ENCODE peak calls at places on chromosomes 2 and 18, in five cellular contexts. One of them, this sample, is unnamed. For H3K4me1, the result is how much of the 10 kb centered on the place peaks cover.

GRCh38 chr2:197293252-197294007 is 17.1 kb downstream of the ANKRD44 start:
- DNase-seq in ovary: no peak
- DNase-seq in suprapubic skin: no peak
- DNase-seq in heart left ventricle: no peak
- DNase-seq in A549: no peak
- DNase-seq in this sample: no peak

GRCh38 chr18:61703508-61703907 is 189.3 kb downstream of the RNF152 start:
- DNase-seq in suprapubic skin: no peak
- DNase-seq in heart left ventricle: no peak
- DNase-seq in A549: no peak
- DNase-seq in ovary: no peak
- DNase-seq in this sample: no peak

GRCh38 chr18:59571953-59572352 is 125.3 kb downstream of the CCBE1 start:
- DNase-seq in A549: no peak
- DNase-seq in ovary: no peak
- DNase-seq in heart left ventricle: no peak
- DNase-seq in suprapubic skin: no peak
- DNase-seq in this sample: no peak

GRCh38 chr2:75491129-75491753 is 69.5 kb downstream of the EVA1A start:
- DNase-seq in ovary: no peak
- DNase-seq in A549: no peak
- DNase-seq in suprapubic skin: no peak
- DNase-seq in heart left ventricle: no peak
- DNase-seq in this sample: no peak

GRCh38 chr2:141311430-141311829 is 819.4 kb downstream of the LRP1B start:
- DNase-seq in heart left ventricle: no peak
- DNase-seq in ovary: no peak
- DNase-seq in suprapubic skin: no peak
- DNase-seq in A549: no peak
- DNase-seq in this sample: no peak

GRCh38 chr18:78473563-78473962 is 506.1 kb upstream of the SALL3 start:
- DNase-seq in A549: no peak
- DNase-seq in heart left ventricle: no peak
- DNase-seq in ovary: no peak
- DNase-seq in suprapubic skin: no peak
- DNase-seq in this sample: no peak

GRCh38 chr2:70796247-70796646 is 5.8 kb upstream of the FIGLA start:
- DNase-seq in ovary: no peak
- DNase-seq in heart left ventricle: no peak
- DNase-seq in suprapubic skin: no peak
- DNase-seq in A549: no peak
- DNase-seq in this sample: no peak

GRCh38 chr2:72888438-72889202 is 1.4 kb downstream of the SPR start:
- DNase-seq in ovary: no peak
- DNase-seq in suprapubic skin: no peak
- DNase-seq in heart left ventricle: no peak
- DNase-seq in A549: no peak
- DNase-seq in this sample: no peak

GRCh38 chr2:183284606-183285005 is 160.4 kb downstream of the NUP35 start:
- DNase-seq in A549: no peak
- DNase-seq in ovary: no peak
- DNase-seq in suprapubic skin: no peak
- DNase-seq in heart left ventricle: no peak
- DNase-seq in this sample: no peak

GRCh38 chr2:26905341-26906198 is 57.6 kb downstream of the DPYSL5 start:
- DNase-seq in heart left ventricle: no peak
- DNase-seq in A549: no peak
- DNase-seq in suprapubic skin: no peak
- DNase-seq in ovary: no peak
- DNase-seq in this sample: no peak

GRCh38 chr2:38465789-38466127 is 88.7 kb upstream of the ATL2 start:
- DNase-seq in suprapubic skin: no peak
- DNase-seq in A549: peak
- DNase-seq in ovary: no peak
- DNase-seq in heart left ventricle: no peak
- DNase-seq in this sample: no peak

GRCh38 chr2:138779451-138780440 is at the start of gene NXPH2:
- DNase-seq in A549: no peak
- DNase-seq in suprapubic skin: no peak
- DNase-seq in ovary: no peak
- DNase-seq in heart left ventricle: no peak
- DNase-seq in this sample: no peak

GRCh38 chr2:60633615-60634014 is 80.2 kb upstream of the BCL11A start:
- DNase-seq in A549: no peak
- DNase-seq in ovary: no peak
- DNase-seq in heart left ventricle: no peak
- DNase-seq in suprapubic skin: no peak
- DNase-seq in this sample: no peak

GRCh38 chr2:1224901-1225300 is 188.4 kb upstream of the TPO start:
- DNase-seq in ovary: no peak
- DNase-seq in A549: no peak
- DNase-seq in suprapubic skin: no peak
- DNase-seq in heart left ventricle: no peak
- DNase-seq in this sample: no peak

GRCh38 chr2:155748126-155748525 is 584.4 kb downstream of the NR4A2 start:
- DNase-seq in A549: no peak
- DNase-seq in heart left ventricle: no peak
- DNase-seq in ovary: no peak
- DNase-seq in suprapubic skin: no peak
- DNase-seq in this sample: no peak

GRCh38 chr2:65437392-65438135 is 5.2 kb upstream of the SPRED2 start:
- DNase-seq in ovary: no peak
- DNase-seq in A549: no peak
- DNase-seq in heart left ventricle: no peak
- DNase-seq in suprapubic skin: no peak
- DNase-seq in this sample: peak

GRCh38 chr2:65436825-65437221 is 4.4 kb upstream of the SPRED2 start:
- DNase-seq in heart left ventricle: no peak
- DNase-seq in suprapubic skin: no peak
- DNase-seq in ovary: no peak
- DNase-seq in A549: no peak
- DNase-seq in this sample: no peak

GRCh38 chr2:65434592-65435241 is 2.3 kb upstream of the SPRED2 start:
- DNase-seq in A549: no peak
- DNase-seq in heart left ventricle: no peak
- DNase-seq in suprapubic skin: no peak
- DNase-seq in ovary: no peak
- DNase-seq in this sample: no peak

GRCh38 chr2:65436169-65436824 is 3.9 kb upstream of the SPRED2 start:
- DNase-seq in heart left ventricle: peak
- DNase-seq in ovary: peak
- DNase-seq in suprapubic skin: peak
- DNase-seq in A549: peak
- DNase-seq in this sample: peak

DNA sequence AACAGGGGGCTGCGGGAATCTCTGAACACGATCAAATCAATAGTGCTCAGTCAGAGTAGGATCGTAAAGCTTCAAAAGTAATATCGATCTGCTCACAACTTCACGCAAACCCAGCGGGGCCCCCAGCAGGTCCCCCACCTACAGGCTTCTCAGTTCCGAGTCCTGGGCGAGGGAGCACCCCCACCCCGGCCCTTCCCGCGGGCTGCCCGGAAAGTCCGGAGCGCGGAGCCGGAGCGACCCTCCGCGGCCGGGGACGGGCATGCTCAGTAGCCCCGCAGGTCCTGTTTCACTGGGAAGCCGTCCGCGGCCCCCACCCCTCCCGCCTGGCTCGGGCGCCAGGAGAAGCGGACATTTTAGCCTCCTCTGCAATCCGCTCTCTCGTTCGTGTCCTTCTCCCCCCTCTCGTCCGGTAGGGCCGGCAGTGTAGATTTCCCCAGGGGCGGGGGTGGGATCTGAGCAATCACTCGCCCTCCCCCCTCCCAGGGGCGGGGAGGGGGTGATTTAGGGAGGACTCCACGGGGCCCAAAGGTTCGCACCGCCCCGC is 3.3 kb upstream of the SPRED2 start:
- DNase-seq in suprapubic skin: peak
- DNase-seq in A549: peak
- DNase-seq in ovary: peak
- DNase-seq in heart left ventricle: peak
- DNase-seq in this sample: peak
- TF ChIP-seq POLR2A in suprapubic skin: peak
- TF ChIP-seq POLR2A in A549: peak
- TF ChIP-seq POLR2A in ovary: peak
- TF ChIP-seq POLR2A in heart left ventricle: no peak
- TF ChIP-seq POLR2A in this sample: no peak

GRCh38 chr2:100142393-100142792 is at the start of gene AFF3:
- DNase-seq in suprapubic skin: no peak
- DNase-seq in A549: no peak
- DNase-seq in heart left ventricle: no peak
- DNase-seq in ovary: no peak
- DNase-seq in this sample: no peak
- H3K4me1 ChIP-seq in suprapubic skin: under half
- H3K4me1 ChIP-seq in A549: under half
- H3K4me1 ChIP-seq in heart left ventricle: under half
- H3K4me1 ChIP-seq in ovary: under half
- H3K4me1 ChIP-seq in this sample: under half

GRCh38 chr2:30236591-30237245 is 5.4 kb downstream of the LBH start:
- DNase-seq in suprapubic skin: peak
- DNase-seq in ovary: no peak
- DNase-seq in A549: no peak
- DNase-seq in heart left ventricle: peak
- DNase-seq in this sample: no peak
- H3K27ac ChIP-seq in suprapubic skin: peak
- H3K27ac ChIP-seq in ovary: no peak
- H3K27ac ChIP-seq in A549: peak
- H3K27ac ChIP-seq in heart left ventricle: peak
- H3K27ac ChIP-seq in this sample: peak

GRCh38 chr2:242098034-242098433 is 228.5 kb downstream of the RTP5 start:
- DNase-seq in suprapubic skin: no peak
- DNase-seq in A549: no peak
- DNase-seq in ovary: no peak
- DNase-seq in heart left ventricle: no peak
- DNase-seq in this sample: no peak

GRCh38 chr2:242098445-242099128 is 229.1 kb downstream of the RTP5 start:
- DNase-seq in suprapubic skin: no peak
- DNase-seq in heart left ventricle: no peak
- DNase-seq in ovary: no peak
- DNase-seq in A549: no peak
- DNase-seq in this sample: no peak
- TF ChIP-seq POLR2A in suprapubic skin: no peak
- TF ChIP-seq POLR2A in heart left ventricle: no peak
- TF ChIP-seq POLR2A in ovary: no peak
- TF ChIP-seq POLR2A in A549: no peak
- TF ChIP-seq POLR2A in this sample: no peak

DNA sequence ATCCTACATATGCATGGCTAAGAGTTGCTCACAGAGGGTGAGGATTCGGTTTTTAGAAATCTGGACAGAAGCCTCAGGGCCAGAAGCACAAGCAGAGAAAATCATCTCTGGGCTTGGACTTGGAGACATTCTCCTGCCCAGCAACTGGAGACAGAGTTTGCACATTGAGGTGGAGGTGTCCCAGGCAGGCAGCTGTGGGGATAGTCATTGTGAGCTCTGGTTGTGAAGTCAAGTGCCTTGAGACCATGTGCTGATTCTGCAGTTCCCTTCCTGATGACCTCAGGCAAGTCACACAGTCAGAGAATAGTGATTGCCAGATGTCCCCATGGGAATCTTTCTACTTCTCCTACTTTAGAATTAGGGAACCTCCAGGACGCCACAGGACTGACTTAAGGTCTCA is 108.4 kb upstream of the LDAH start:
- DNase-seq in ovary: no peak
- DNase-seq in A549: no peak
- DNase-seq in heart left ventricle: no peak
- DNase-seq in suprapubic skin: no peak
- DNase-seq in this sample: no peak
- H3K4me1 ChIP-seq in ovary: under half
- H3K4me1 ChIP-seq in A549: under half
- H3K4me1 ChIP-seq in heart left ventricle: under half
- H3K4me1 ChIP-seq in suprapubic skin: under half
- H3K4me1 ChIP-seq in this sample: under half

DNA sequence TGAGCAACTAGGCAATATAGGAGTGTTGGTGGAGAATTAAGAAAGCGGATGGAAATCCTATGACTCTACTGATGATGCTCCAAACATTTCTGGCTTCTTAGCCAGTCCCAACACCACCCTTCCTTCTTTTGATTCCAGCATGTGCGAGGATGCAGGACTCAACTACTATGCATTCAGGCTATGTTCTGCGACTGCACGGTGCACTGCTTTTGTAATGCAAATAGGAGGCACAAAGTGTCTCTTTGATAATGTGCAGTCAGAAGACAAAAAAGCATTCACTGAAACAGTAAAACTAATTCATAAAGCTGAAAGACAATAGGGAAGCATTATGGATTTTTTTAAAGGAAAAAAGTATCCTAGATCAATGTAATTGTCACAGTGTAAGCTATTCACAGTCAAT is 106.7 kb downstream of the MEIS1 start:
- DNase-seq in A549: no peak
- DNase-seq in suprapubic skin: no peak
- DNase-seq in ovary: no peak
- DNase-seq in heart left ventricle: no peak
- DNase-seq in this sample: no peak
- H3K27ac ChIP-seq in A549: no peak
- H3K27ac ChIP-seq in suprapubic skin: no peak
- H3K27ac ChIP-seq in ovary: no peak
- H3K27ac ChIP-seq in heart left ventricle: no peak
- H3K27ac ChIP-seq in this sample: no peak

DNA sequence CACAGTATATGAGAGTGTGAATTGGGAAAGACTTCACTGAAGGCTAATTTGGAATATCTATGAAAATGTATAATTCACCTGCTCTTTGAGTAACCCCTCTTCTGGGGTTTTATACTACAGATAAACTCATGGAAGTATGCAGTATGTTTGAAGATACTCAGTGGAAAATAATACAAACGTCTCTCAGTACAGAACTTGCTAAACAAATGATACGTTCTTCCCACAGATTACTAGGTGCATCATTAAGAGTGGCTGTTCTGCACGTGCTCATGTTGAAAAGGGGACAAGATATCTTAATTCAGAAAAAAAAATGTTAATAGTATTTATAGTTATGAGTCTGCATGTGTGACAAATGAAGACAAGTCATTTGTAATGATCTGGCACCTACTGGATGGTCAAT is 70.2 kb upstream of the EPAS1 start:
- DNase-seq in A549: no peak
- DNase-seq in suprapubic skin: no peak
- DNase-seq in ovary: no peak
- DNase-seq in heart left ventricle: no peak
- DNase-seq in this sample: no peak
- TF ChIP-seq POLR2A in A549: no peak
- TF ChIP-seq POLR2A in suprapubic skin: no peak
- TF ChIP-seq POLR2A in ovary: no peak
- TF ChIP-seq POLR2A in heart left ventricle: no peak
- TF ChIP-seq POLR2A in this sample: no peak

DNA sequence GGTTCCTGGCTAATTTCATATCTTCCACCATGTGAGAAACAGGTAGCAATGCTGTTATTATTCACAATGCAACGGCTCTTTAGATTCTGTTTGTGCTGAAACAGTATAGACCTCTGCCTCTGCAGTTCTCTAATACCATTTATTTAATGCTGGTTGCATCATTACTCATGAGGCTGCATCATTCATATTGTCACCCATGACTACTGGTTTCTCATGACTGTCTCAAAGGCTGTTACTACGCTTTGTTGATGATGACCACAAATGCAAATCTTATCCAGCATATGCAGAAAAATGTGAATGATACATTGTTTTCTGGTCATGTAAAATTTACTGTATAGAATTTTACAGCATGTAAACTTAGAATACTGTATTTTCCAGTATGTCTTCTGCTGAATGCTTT is 22.5 kb downstream of the CAVIN2 start:
- DNase-seq in heart left ventricle: no peak
- DNase-seq in ovary: no peak
- DNase-seq in suprapubic skin: no peak
- DNase-seq in A549: no peak
- DNase-seq in this sample: no peak
- H3K4me1 ChIP-seq in heart left ventricle: under half
- H3K4me1 ChIP-seq in ovary: under half
- H3K4me1 ChIP-seq in suprapubic skin: under half
- H3K4me1 ChIP-seq in A549: under half
- H3K4me1 ChIP-seq in this sample: under half

GRCh38 chr2:101830146-101830545 is 132.6 kb downstream of the MAP4K4 start:
- DNase-seq in ovary: no peak
- DNase-seq in A549: no peak
- DNase-seq in heart left ventricle: no peak
- DNase-seq in suprapubic skin: no peak
- DNase-seq in this sample: no peak
- H3K27ac ChIP-seq in ovary: no peak
- H3K27ac ChIP-seq in A549: no peak
- H3K27ac ChIP-seq in heart left ventricle: peak
- H3K27ac ChIP-seq in suprapubic skin: no peak
- H3K27ac ChIP-seq in this sample: peak